ENCODE peak calls at places on chromosomes 12 and 14, in eight cellular contexts. D is mesothelial cell of epicardium, N is PC-3, I is endodermal cell, T is AG09309, P is adrenal gland, O is pancreas, C is tibial nerve. S is an unnamed sample.

GRCh38 chr14:38074754-38075153 is 132.9 kb upstream of the SSTR1 start:
- DNase-seq in D (no peak), N (no peak), I (no peak), T (no peak), P (no peak), O (no peak), C (no peak), S (no peak)

GRCh38 chr12:125249932-125250331 is 184.7 kb downstream of the AACS start:
- DNase-seq in D (no peak), N (no peak), I (no peak), T (no peak), P (no peak), O (no peak), C (no peak), S (no peak)

GRCh38 chr14:101945171-101945570 is 19.2 kb upstream of the DYNC1H1 start:
- DNase-seq in D (no peak), N (no peak), I (peak), T (no peak), P (peak), O (peak), C (no peak), S (no peak)

GRCh38 chr12:123934829-123935228 is 37.8 kb downstream of the CCDC92 start:
- DNase-seq in D (no peak), N (no peak), I (peak), T (peak), P (no peak), O (no peak), C (no peak), S (peak)

GRCh38 chr12:54991992-54992377 is 7.4 kb upstream of the TESPA1 start:
- DNase-seq in D (no peak), N (no peak), I (no peak), T (no peak), P (no peak), O (no peak), C (no peak), S (no peak)

GRCh38 chr12:124617615-124618014 is 50.2 kb upstream of the NCOR2 start:
- DNase-seq in D (no peak), N (no peak), I (peak), T (no peak), P (peak), O (no peak), C (no peak), S (no peak)

GRCh38 chr12:124695861-124696260 is 128.4 kb upstream of the NCOR2 start:
- DNase-seq in D (no peak), N (peak), I (peak), T (no peak), P (no peak), O (no peak), C (no peak), S (no peak)

GRCh38 chr14:54920052-54920451 is 17.4 kb upstream of the GCH1 start:
- DNase-seq in D (no peak), N (no peak), I (no peak), T (no peak), P (no peak), O (no peak), C (no peak), S (no peak)

GRCh38 chr12:87086118-87086891 is 830.1 kb upstream of the MGAT4C start:
- DNase-seq in D (no peak), N (peak), I (no peak), T (no peak), P (no peak), O (no peak), C (no peak), S (peak)

GRCh38 chr12:115953450-115953849 is 324.0 kb downstream of the MED13L start:
- DNase-seq in D (no peak), N (no peak), I (no peak), T (no peak), P (no peak), O (no peak), C (no peak), S (no peak)

GRCh38 chr14:56235388-56235787 is 117.2 kb downstream of the PELI2 start:
- DNase-seq in D (no peak), N (no peak), I (no peak), T (no peak), P (no peak), O (no peak), C (no peak), S (no peak)

GRCh38 chr12:53170245-53170644 is 10.3 kb upstream of the ZNF740 start:
- DNase-seq in D (no peak), N (no peak), I (peak), T (no peak), P (no peak), O (no peak), C (no peak), S (no peak)

GRCh38 chr12:42565633-42566032 is 23.9 kb downstream of the PRICKLE1 start:
- DNase-seq in D (no peak), N (no peak), I (peak), T (no peak), P (no peak), O (no peak), C (no peak), S (no peak)

GRCh38 chr12:52145941-52146821 is 45.6 kb downstream of the KRT80 start:
- DNase-seq in D (no peak), N (no peak), I (no peak), T (no peak), P (no peak), O (no peak), C (no peak), S (no peak)

GRCh38 chr12:58097741-58098140 is 156.4 kb downstream of the ATP23 start:
- DNase-seq in D (no peak), N (no peak), I (no peak), T (no peak), P (no peak), O (no peak), C (no peak), S (no peak)

GRCh38 chr12:95116773-95117172 is 43.4 kb upstream of the NR2C1 start:
- DNase-seq in D (no peak), N (peak), I (peak), T (no peak), P (no peak), O (no peak), C (no peak), S (peak)

GRCh38 chr14:76307786-76308780 is 67.9 kb upstream of the ESRRB start:
- DNase-seq in D (peak), N (peak), I (peak), T (no peak), P (no peak), O (no peak), C (no peak), S (peak)

GRCh38 chr12:131030472-131031328 is 77.0 kb downstream of the ADGRD1 start:
- DNase-seq in D (no peak), N (no peak), I (no peak), T (no peak), P (no peak), O (no peak), C (no peak), S (no peak)

GRCh38 chr12:31524791-31525495 is 66.0 kb downstream of the DENND5B start:
- DNase-seq in D (no peak), N (peak), I (no peak), T (no peak), P (no peak), O (no peak), C (no peak), S (peak)

GRCh38 chr12:83843531-83843930 is 1069.1 kb downstream of the SLC6A15 start:
- DNase-seq in D (no peak), N (no peak), I (no peak), T (no peak), P (no peak), O (no peak), C (no peak), S (no peak)

GRCh38 chr12:115135800-115136211 is 451.8 kb upstream of the TBX3 start:
- DNase-seq in D (no peak), N (no peak), I (no peak), T (no peak), P (peak), O (no peak), C (peak), S (no peak)

GRCh38 chr12:124326899-124327298 is 32.0 kb downstream of the RFLNA start:
- DNase-seq in D (no peak), N (no peak), I (no peak), T (no peak), P (no peak), O (no peak), C (no peak), S (no peak)

GRCh38 chr12:105287408-105287807 is 43.1 kb upstream of the C12orf75 start:
- DNase-seq in D (no peak), N (no peak), I (no peak), T (no peak), P (no peak), O (no peak), C (no peak), S (no peak)

GRCh38 chr12:89674326-89674942 is 34.2 kb downstream of the ATP2B1 start:
- DNase-seq in D (no peak), N (no peak), I (no peak), T (no peak), P (no peak), O (no peak), C (no peak), S (no peak)

GRCh38 chr12:6764011-6764828 is 1.9 kb upstream of the PTMS start:
- DNase-seq in D (peak), N (peak), I (peak), T (peak), P (peak), O (peak), C (peak), S (peak)

GRCh38 chr12:102334765-102335164 is 137.1 kb upstream of the PMCH start:
- DNase-seq in D (no peak), N (no peak), I (no peak), T (no peak), P (no peak), O (no peak), C (no peak), S (no peak)

DNA sequence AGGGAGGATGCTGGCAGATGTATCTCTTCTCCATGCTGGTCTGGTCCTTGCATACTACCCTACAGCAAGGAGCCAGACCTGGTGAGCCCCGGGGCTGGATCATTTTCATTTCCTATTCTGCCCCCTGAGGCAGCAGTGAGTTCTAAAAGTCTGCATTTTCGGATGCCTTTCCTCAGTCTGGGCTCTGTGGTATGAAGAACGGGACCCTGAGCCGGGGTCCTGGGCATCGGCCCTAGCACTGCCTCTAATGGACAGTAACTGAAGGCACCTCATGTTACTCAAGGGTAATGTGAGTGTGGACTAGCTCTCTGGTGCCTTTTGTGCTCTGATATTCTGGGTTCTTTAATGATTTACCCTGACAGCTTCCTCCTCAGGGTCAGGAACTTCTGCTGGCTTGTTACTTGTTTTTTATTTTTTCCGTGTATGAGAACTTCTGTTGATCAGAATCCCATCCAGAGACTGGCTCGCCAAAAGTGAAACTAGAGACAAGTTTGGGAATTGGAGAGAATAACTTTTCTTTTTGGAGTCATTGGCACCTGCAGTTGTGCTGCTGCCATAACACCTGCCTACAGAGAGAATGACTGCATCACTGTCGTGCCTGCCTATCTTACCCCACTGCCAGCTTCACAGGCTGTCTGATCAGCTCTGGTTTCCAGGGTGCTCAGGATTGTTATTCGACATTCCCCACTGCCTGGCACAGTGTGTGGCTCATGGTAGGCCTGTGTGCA is 62.3 kb downstream of the SUSD6 start:
- DNase-seq in D (no peak), N (no peak), I (no peak), T (no peak), P (no peak), O (no peak), C (no peak), S (no peak)
- TF ChIP-seq CTCF in D (no peak), N (no peak), I (peak), T (no peak), P (peak), O (no peak), C (peak), S (no peak)

DNA sequence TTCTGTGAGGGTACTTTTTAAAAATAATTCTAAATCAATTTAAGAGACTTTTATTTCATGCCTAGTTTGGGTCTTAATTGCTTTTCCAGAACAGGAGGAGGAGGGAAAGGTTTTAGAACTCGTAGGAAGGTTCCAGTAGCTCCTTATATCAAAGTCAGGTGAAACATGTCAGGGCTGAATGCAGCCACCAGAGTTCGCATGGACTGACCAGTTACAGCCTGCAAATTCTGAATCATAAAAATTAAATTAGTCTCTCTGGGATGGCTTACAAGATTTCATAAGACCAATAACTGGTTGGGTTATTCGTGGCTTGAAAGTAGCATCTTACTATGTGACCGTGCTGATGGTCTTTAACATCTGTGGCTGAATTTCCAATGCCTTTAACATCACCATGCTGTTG is 410 bp downstream of the BDKRB1 start:
- DNase-seq in D (no peak), N (no peak), I (no peak), T (peak), P (no peak), O (no peak), C (no peak), S (peak)
- TF ChIP-seq CTCF in D (no peak), N (no peak), I (no peak), T (peak), P (no peak), O (no peak), C (no peak), S (peak)

GRCh38 chr12:106774808-106775524 is 484 bp downstream of the RIC8B start:
- DNase-seq in D (no peak), N (peak), I (no peak), T (no peak), P (no peak), O (no peak), C (no peak), S (no peak)

GRCh38 chr12:106771425-106771824 is 3.1 kb upstream of the RIC8B start:
- DNase-seq in D (no peak), N (no peak), I (no peak), T (no peak), P (no peak), O (no peak), C (no peak), S (no peak)

GRCh38 chr12:106773286-106773685 is 1.2 kb upstream of the RIC8B start:
- DNase-seq in D (no peak), N (no peak), I (no peak), T (no peak), P (no peak), O (no peak), C (no peak), S (no peak)

GRCh38 chr12:106776897-106777296 is 2.4 kb downstream of the RIC8B start:
- DNase-seq in D (no peak), N (no peak), I (no peak), T (no peak), P (no peak), O (no peak), C (no peak), S (no peak)

DNA sequence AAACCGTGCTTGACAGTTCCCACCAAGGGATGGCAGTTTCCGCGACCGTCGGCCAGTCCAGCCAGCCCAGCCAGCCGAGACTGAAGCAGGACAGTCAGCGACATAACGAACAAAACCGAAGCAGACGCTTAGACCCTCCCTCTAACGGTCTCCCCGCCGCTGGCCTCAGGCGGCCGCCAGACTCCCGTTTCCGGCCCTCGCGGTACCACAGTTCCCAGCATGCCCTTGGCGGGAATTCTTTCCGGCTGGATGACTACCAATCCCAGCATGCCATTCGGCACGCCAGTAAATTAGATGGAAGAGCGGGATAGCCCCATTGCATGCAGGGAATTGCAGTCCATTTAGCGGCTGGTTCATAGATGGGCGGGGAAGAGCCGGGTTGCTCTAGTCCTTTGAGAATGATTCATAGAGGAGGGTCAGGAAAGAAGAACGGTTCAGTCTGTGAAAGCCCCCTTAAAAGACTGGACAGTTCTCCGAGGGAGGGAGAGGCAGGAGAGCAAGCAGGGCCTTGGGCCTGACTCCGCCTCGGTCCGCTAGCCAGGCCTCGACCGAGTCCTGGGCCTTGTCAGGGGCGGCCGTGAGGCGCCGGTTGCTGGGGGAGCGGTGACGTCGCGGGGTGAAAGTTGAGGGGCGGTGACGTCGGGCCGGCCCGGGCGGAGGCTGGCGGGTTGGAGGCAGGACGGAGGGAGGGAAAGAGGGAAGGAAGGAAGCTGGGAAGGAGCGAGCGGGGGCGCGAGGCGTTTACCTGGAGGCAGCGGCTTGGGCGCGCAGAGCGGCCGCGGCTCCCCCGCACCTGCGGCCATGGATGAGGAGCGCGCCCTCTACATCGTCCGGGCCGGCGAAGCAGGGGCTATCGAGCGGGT is at the start of gene RIC8B:
- DNase-seq in D (peak), N (peak), I (peak), T (peak), P (peak), O (peak), C (peak), S (peak)
- TF ChIP-seq CTCF in D (no peak), N (peak), I (no peak), T (no peak), P (no peak), O (no peak), C (no peak), S (peak)

DNA sequence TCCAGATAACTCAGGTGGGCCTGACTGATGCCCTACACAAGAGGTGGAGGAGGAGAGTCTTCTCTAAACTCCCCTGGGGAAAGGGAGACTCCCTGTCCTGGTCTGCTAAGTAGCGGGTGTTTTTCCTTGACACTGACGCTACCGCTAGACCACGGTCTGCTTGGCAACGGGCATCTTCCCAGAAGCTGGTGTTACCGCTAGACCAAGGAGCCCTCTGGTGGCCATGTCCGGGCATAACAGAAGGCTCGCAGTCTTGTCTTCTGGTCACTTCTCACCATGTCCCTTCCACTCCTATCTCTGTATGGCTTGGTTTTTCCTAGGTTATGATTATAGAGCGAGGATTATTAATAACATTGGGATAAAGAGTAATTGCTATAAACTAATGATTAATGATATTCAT is 965.5 kb downstream of the TMEM121 start:
- DNase-seq in D (no peak), N (peak), I (peak), T (no peak), P (no peak), O (no peak), C (no peak), S (no peak)
- TF ChIP-seq CTCF in D (no peak), N (peak), I (peak), T (peak), P (no peak), O (no peak), C (no peak), S (peak)

DNA sequence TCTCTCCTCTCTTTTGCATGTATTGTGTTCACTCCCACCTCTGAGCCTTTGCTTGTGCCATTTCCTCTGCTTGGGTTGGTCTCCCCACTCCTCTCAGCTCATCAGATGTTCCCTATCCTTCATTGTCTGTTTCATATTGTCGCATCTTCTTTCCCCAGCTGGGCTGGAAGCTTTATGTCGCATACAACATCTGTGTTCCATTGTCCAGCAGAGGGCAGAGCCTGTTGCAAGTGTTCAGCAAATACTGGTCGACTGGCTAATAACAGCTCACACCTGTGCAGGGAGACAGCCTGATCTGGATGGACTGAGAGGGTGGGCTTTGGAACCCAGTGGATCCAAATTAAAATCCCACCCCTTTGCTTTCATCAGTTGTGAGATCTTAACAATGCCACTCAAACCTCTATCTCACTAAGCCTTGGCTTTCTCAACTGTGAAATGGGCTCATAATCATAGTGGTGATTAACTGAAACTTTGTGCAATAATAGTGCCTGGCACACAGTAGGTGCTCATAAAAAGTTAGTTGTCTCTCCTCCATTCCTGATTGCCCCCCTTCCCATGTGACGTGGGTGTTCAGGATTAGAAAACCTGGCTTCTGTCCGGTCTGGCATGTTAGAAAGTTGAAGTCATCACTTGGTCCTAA is 75.8 kb downstream of the RIN3 start:
- DNase-seq in D (no peak), N (peak), I (no peak), T (no peak), P (no peak), O (no peak), C (no peak), S (peak)
- TF ChIP-seq CTCF in D (no peak), N (peak), I (peak), T (peak), P (no peak), O (no peak), C (no peak), S (peak)